ENCODE peak calls at places on chromosomes 6 and 20, in ten cellular contexts. F, V, K, C, T, R, Y, X, Q and O are unnamed samples.

GRCh38 chr6:66930559-66931290 is 1223.7 kb upstream of the EYS start:
- DNase-seq in T (no peak), V (peak; percentile 81), Q (no peak), K (no peak), X (no peak), Y (peak; percentile 46), F (no peak), C (no peak), R (no peak), O (no peak)

GRCh38 chr6:159716247-159717086 is 10.8 kb upstream of the WTAP start:
- DNase-seq in Y (peak; percentile 97), R (no peak), K (no peak), Q (no peak), F (no peak), V (peak; percentile 97), X (no peak), T (no peak), C (no peak), O (peak; percentile 89)

GRCh38 chr20:64111841-64112641 is 4.7 kb upstream of the NPBWR2 start:
- DNase-seq in F (no peak), V (no peak), X (no peak), Q (no peak), R (peak; percentile 11), Y (no peak), K (no peak), T (no peak), C (no peak), O (no peak)

GRCh38 chr6:106736502-106736901 is 107.1 kb downstream of the QRSL1 start:
- DNase-seq in Q (no peak), T (no peak), F (no peak), C (no peak), X (no peak), Y (no peak), R (no peak), V (no peak), K (no peak), O (no peak)

GRCh38 chr6:112298816-112299281 is 44.5 kb upstream of the LAMA4 start:
- DNase-seq in X (no peak), T (no peak), Q (no peak), V (peak; percentile 85), Y (peak; percentile 67), C (no peak), K (no peak), R (no peak), F (no peak), O (peak; percentile 83)

GRCh38 chr6:130724089-130724488 is 103.1 kb upstream of the SMLR1 start:
- DNase-seq in T (no peak), K (no peak), Q (no peak), X (no peak), F (no peak), Y (no peak), R (no peak), C (no peak), V (no peak), O (no peak)

GRCh38 chr6:14871196-14871595 is 374.7 kb upstream of the JARID2 start:
- DNase-seq in R (no peak), Q (no peak), Y (no peak), F (no peak), X (no peak), C (no peak), K (no peak), V (no peak), T (no peak), O (no peak)

GRCh38 chr6:155872961-155873360 is 417.3 kb upstream of the NOX3 start:
- DNase-seq in Y (no peak), T (no peak), X (no peak), F (no peak), V (no peak), Q (no peak), R (no peak), C (no peak), K (no peak), O (no peak)

GRCh38 chr6:7540595-7540994 is 876 bp upstream of the DSP start:
- DNase-seq in C (no peak), X (peak; percentile 51), Y (no peak), T (no peak), K (no peak), R (no peak), V (peak; percentile 31), F (no peak), Q (no peak), O (no peak)

GRCh38 chr6:100463685-100464161 is 998 bp downstream of the SIM1 start:
- DNase-seq in C (no peak), X (peak; percentile 55), Y (no peak), T (no peak), F (no peak), K (no peak), R (no peak), Q (no peak), V (peak; percentile 47), O (peak; percentile 22)

GRCh38 chr6:137829641-137830083 is 37.4 kb upstream of the TNFAIP3 start:
- DNase-seq in Y (peak; percentile 34), Q (no peak), R (no peak), C (no peak), K (no peak), F (no peak), T (no peak), V (peak; percentile 41), X (no peak), O (no peak)

GRCh38 chr6:110412258-110412839 is 3.0 kb downstream of the DDO start:
- DNase-seq in V (no peak), T (no peak), Q (no peak), Y (no peak), K (no peak), C (no peak), R (no peak), F (no peak), X (no peak), O (no peak)

GRCh38 chr6:43428112-43428570 is 800 bp downstream of the ABCC10 start:
- DNase-seq in Y (no peak), T (no peak), K (no peak), V (no peak), F (no peak), C (no peak), Q (no peak), R (no peak), X (no peak), O (no peak)

GRCh38 chr20:63224272-63225081 is 8.5 kb upstream of the YTHDF1 start:
- DNase-seq in T (no peak), X (peak; percentile 58), K (peak; percentile 63), F (no peak), R (no peak), C (no peak), Y (peak; percentile 69), Q (no peak), V (peak; percentile 51), O (no peak)

GRCh38 chr20:38581013-38581412 is at the start of gene ADIG:
- DNase-seq in Y (no peak), Q (no peak), F (no peak), X (peak; percentile 11), V (peak; percentile 14), K (peak; percentile 83), R (no peak), C (no peak), T (no peak), O (no peak)

GRCh38 chr6:138404666-138405337 is 779 bp downstream of the HEBP2 start:
- DNase-seq in V (peak; percentile 44), K (no peak), F (peak; percentile 77), X (no peak), Y (peak; percentile 16), C (no peak), T (no peak), R (no peak), Q (no peak), O (peak; percentile 26)

GRCh38 chr6:144186817-144187625 is 36.7 kb downstream of the STX11 start:
- DNase-seq in V (no peak), T (no peak), X (no peak), K (no peak), R (no peak), Q (no peak), Y (no peak), C (no peak), F (no peak), O (no peak)

GRCh38 chr6:103617642-103618041 is 1242.1 kb downstream of the HACE1 start:
- DNase-seq in Y (no peak), R (no peak), F (no peak), K (no peak), Q (no peak), X (no peak), C (no peak), V (no peak), T (no peak), O (no peak)

GRCh38 chr6:22099241-22099640 is 197.6 kb downstream of the PRL start:
- DNase-seq in R (no peak), C (no peak), K (no peak), Y (no peak), V (no peak), X (no peak), F (no peak), T (no peak), Q (no peak), O (no peak)

GRCh38 chr20:52152416-52152815 is 39.2 kb downstream of the ZFP64 start:
- DNase-seq in C (no peak), T (no peak), V (no peak), K (no peak), Q (no peak), Y (no peak), X (no peak), F (no peak), R (no peak), O (no peak)

GRCh38 chr20:20480126-20480525 is 112.2 kb downstream of the INSM1 start:
- DNase-seq in T (no peak), F (no peak), X (no peak), C (no peak), V (no peak), K (no peak), Q (no peak), Y (no peak), R (no peak), O (no peak)

GRCh38 chr20:43955244-43956191 is 40.9 kb downstream of the TOX2 start:
- DNase-seq in Q (no peak), V (peak; percentile 97), C (peak; percentile 30), R (no peak), Y (peak; percentile 80), X (no peak), F (no peak), T (peak; percentile 57), K (no peak), O (peak; percentile 90)

GRCh38 chr6:9250852-9251251 is 815.5 kb upstream of the SLC35B3 start:
- DNase-seq in C (no peak), Y (peak; percentile 44), X (peak; percentile 85), Q (no peak), F (no peak), R (no peak), T (no peak), K (peak; percentile 59), V (peak; percentile 65), O (peak; percentile 13)

GRCh38 chr6:113564401-113565161 is 292.6 kb upstream of the MARCKS start:
- DNase-seq in X (peak; percentile 83), V (peak; percentile 96), R (peak; percentile 27), F (peak; percentile 75), K (peak; percentile 89), T (no peak), C (no peak), Y (peak; percentile 100), Q (peak; percentile 71), O (peak; percentile 89)

GRCh38 chr6:453152-453551 is 61.6 kb downstream of the IRF4 start:
- DNase-seq in R (no peak), K (peak; percentile 5), V (peak; percentile 74), Y (no peak), X (no peak), T (no peak), F (peak; percentile 65), Q (peak; percentile 52), C (no peak), O (peak; percentile 76)

GRCh38 chr6:52399511-52400315 is 20.4 kb upstream of the EFHC1 start:
- DNase-seq in V (peak; percentile 79), K (peak; percentile 13), F (no peak), T (peak; percentile 33), Q (no peak), R (no peak), Y (peak; percentile 70), X (peak; percentile 77), C (no peak), O (peak; percentile 76)

GRCh38 chr20:11395581-11395980 is 522.1 kb upstream of the BTBD3 start:
- DNase-seq in V (peak; percentile 10), C (no peak), R (no peak), T (no peak), F (no peak), Y (no peak), X (no peak), K (no peak), Q (no peak), O (peak; percentile 16)

GRCh38 chr20:10651227-10651990 is 22.4 kb downstream of the JAG1 start:
- DNase-seq in T (no peak), X (no peak), Q (no peak), R (no peak), F (no peak), C (no peak), V (peak; percentile 53), Y (peak; percentile 49), K (no peak), O (no peak)